ENCODE peak calls at places on chromosome 13, in four cellular contexts. H, I, X and T are unnamed samples.

GRCh38 chr13:109989686-109990085 is 203.3 kb upstream of the IRS2 start:
- DNase-seq in X (no peak), H (no peak), I (no peak), T (no peak)

GRCh38 chr13:105063676-105064075 is 1471.8 kb downstream of the EFNB2 start:
- DNase-seq in X (no peak), H (no peak), I (no peak), T (no peak)

GRCh38 chr13:108003626-108004025 is 211.7 kb downstream of the LIG4 start:
- DNase-seq in H (no peak), X (no peak), I (no peak), T (no peak)

GRCh38 chr13:67224148-67224846 is 5.8 kb downstream of the PCDH9 start:
- DNase-seq in I (peak; percentile 93), H (peak; percentile 75), X (peak; percentile 91), T (peak; percentile 69)

GRCh38 chr13:37656247-37656940 is 57.8 kb upstream of the POSTN start:
- DNase-seq in H (no peak), X (peak; percentile 40), I (no peak), T (peak; percentile 72)

GRCh38 chr13:43664700-43665191 is 122.0 kb downstream of the ENOX1 start:
- DNase-seq in I (no peak), H (no peak), X (peak; percentile 59), T (no peak)

GRCh38 chr13:94192576-94192975 is 286.9 kb downstream of the DCT start:
- DNase-seq in H (no peak), X (peak; percentile 21), I (peak; percentile 22), T (no peak)

GRCh38 chr13:58855283-58855682 is 1223.7 kb downstream of the PCDH17 start:
- DNase-seq in H (no peak), X (no peak), I (no peak), T (no peak)

GRCh38 chr13:49669735-49670309 is 21.5 kb downstream of the EBPL start:
- DNase-seq in H (no peak), I (peak; percentile 89), X (peak; percentile 83), T (no peak)